ENCODE peak calls at places on chromosomes 12 and 14, in eight cellular contexts. D is fibroblast of the aortic adventitia, V is glutamatergic neuron, M is naive B cell, H is left colon, A is caudate nucleus, P is GM03348, C is body of pancreas. I is an unnamed sample.

GRCh38 chr12:40286583-40286982 is 61.8 kb downstream of the LRRK2 start:
- DNase-seq in D (peak), V (no peak), M (no peak), H (no peak), A (no peak), P (no peak), C (no peak), I (no peak)

GRCh38 chr12:89918172-89918880 is 209.7 kb upstream of the ATP2B1 start:
- DNase-seq in D (no peak), V (no peak), M (no peak), H (peak), A (no peak), P (no peak), C (no peak), I (no peak)

GRCh38 chr14:78985668-78986073 is 815.5 kb downstream of the NRXN3 start:
- DNase-seq in D (peak), V (no peak), M (no peak), H (no peak), A (no peak), P (peak), C (no peak), I (no peak)

GRCh38 chr12:106123551-106123991 is 15.2 kb downstream of the NUAK1 start:
- DNase-seq in D (no peak), V (peak), M (no peak), H (peak), A (no peak), P (peak), C (peak), I (no peak)

GRCh38 chr12:108482717-108483212 is 32.3 kb upstream of the FICD start:
- DNase-seq in D (no peak), V (no peak), M (no peak), H (no peak), A (no peak), P (no peak), C (no peak), I (no peak)

GRCh38 chr12:52347546-52348510 is 19.5 kb downstream of the KRT85 start:
- DNase-seq in D (no peak), V (no peak), M (no peak), H (no peak), A (no peak), P (no peak), C (no peak), I (no peak)

GRCh38 chr14:95197498-95198010 is 40.2 kb upstream of the DICER1 start:
- DNase-seq in D (no peak), V (no peak), M (no peak), H (no peak), A (no peak), P (no peak), C (no peak), I (no peak)

GRCh38 chr14:91899213-91899612 is 31.9 kb upstream of the TC2N start:
- DNase-seq in D (no peak), V (no peak), M (no peak), H (no peak), A (no peak), P (no peak), C (peak), I (no peak)

GRCh38 chr14:63027719-63028118 is 17.5 kb downstream of the KCNH5 start:
- DNase-seq in D (no peak), V (no peak), M (no peak), H (no peak), A (no peak), P (no peak), C (no peak), I (no peak)

GRCh38 chr14:82999802-83000201 is 1466.1 kb upstream of the SEL1L start:
- DNase-seq in D (no peak), V (no peak), M (no peak), H (no peak), A (no peak), P (no peak), C (no peak), I (no peak)

GRCh38 chr12:56521209-56521589 is 421 bp upstream of the RBMS2 start:
- DNase-seq in D (no peak), V (no peak), M (no peak), H (no peak), A (no peak), P (no peak), C (no peak), I (no peak)

GRCh38 chr12:9364224-9365176 is 156.3 kb upstream of the PZP start:
- DNase-seq in D (peak), V (peak), M (peak), H (no peak), A (no peak), P (peak), C (no peak), I (peak)

GRCh38 chr12:19397534-19397933 is 41.8 kb upstream of the AEBP2 start:
- DNase-seq in D (peak), V (no peak), M (no peak), H (no peak), A (no peak), P (no peak), C (no peak), I (no peak)

GRCh38 chr12:117582135-117582784 is 220.8 kb upstream of the NOS1 start:
- DNase-seq in D (no peak), V (no peak), M (no peak), H (no peak), A (no peak), P (no peak), C (no peak), I (no peak)

GRCh38 chr12:31705651-31706050 is 23.2 kb downstream of the AMN1 start:
- DNase-seq in D (no peak), V (no peak), M (no peak), H (no peak), A (no peak), P (no peak), C (no peak), I (no peak)

GRCh38 chr12:121239335-121239678 is 29.4 kb downstream of the P2RX4 start:
- DNase-seq in D (no peak), V (no peak), M (no peak), H (no peak), A (no peak), P (no peak), C (no peak), I (no peak)

GRCh38 chr12:51368640-51369517 is 22.3 kb downstream of the GALNT6 start:
- DNase-seq in D (no peak), V (no peak), M (peak), H (peak), A (no peak), P (no peak), C (no peak), I (peak)

GRCh38 chr14:73764881-73765280 is 50.7 kb upstream of the PNMA1 start:
- DNase-seq in D (no peak), V (no peak), M (peak), H (peak), A (peak), P (no peak), C (peak), I (no peak)

GRCh38 chr14:75542585-75543091 is 20.4 kb downstream of the BATF start:
- DNase-seq in D (peak), V (no peak), M (peak), H (peak), A (no peak), P (peak), C (peak), I (no peak)

GRCh38 chr12:47556631-47557030 is 149.2 kb downstream of the RPAP3 start:
- DNase-seq in D (no peak), V (no peak), M (no peak), H (no peak), A (peak), P (no peak), C (no peak), I (no peak)

GRCh38 chr14:92959189-92959531 is 36.2 kb downstream of the CHGA start:
- DNase-seq in D (no peak), V (peak), M (no peak), H (no peak), A (peak), P (no peak), C (no peak), I (no peak)